ENCODE peak calls at places on chromosomes 2 and 18, in ten cellular contexts. V, A, T, G, H, Y, D, Q, B and F are unnamed samples.
A peak's percentile ranks its signal among the peaks of the same experiment; 100 is the strongest.

GRCh38 chr18:73340135-73340934 is 472.5 kb upstream of the NETO1 start:
- DNase-seq in V (no peak), A (no peak), T (no peak), G (peak; percentile 79), H (no peak), Y (peak; percentile 0), D (no peak), Q (no peak), B (peak; percentile 25), F (no peak)

GRCh38 chr18:58522157-58522556 is 106.7 kb downstream of the ALPK2 start:
- DNase-seq in V (no peak), A (no peak), T (no peak), G (peak; percentile 30), H (no peak), Y (no peak), D (no peak), Q (no peak), B (no peak), F (no peak)

GRCh38 chr2:204177977-204178522 is 241.5 kb downstream of the ICOS start:
- DNase-seq in V (peak; percentile 60), A (peak; percentile 50), T (peak; percentile 71), G (no peak), H (no peak), Y (peak; percentile 20), D (peak; percentile 66), Q (no peak), B (peak; percentile 4), F (no peak)

GRCh38 chr18:55821219-55821618 is 233.2 kb upstream of the TCF4 start:
- DNase-seq in V (no peak), A (no peak), T (no peak), G (peak; percentile 75), H (no peak), Y (peak; percentile 45), D (no peak), Q (no peak), B (peak; percentile 50), F (no peak)

GRCh38 chr2:44275915-44276279 is 617 bp downstream of the SLC3A1 start:
- DNase-seq in V (no peak), A (no peak), T (no peak), G (peak; percentile 55), H (no peak), Y (no peak), D (peak; percentile 56), Q (no peak), B (peak; percentile 58), F (no peak)

GRCh38 chr18:15198116-15198389 is 450.1 kb downstream of the ANKRD30B start:
- DNase-seq in V (no peak), A (no peak), T (no peak), G (no peak), H (no peak), Y (no peak), D (no peak), Q (no peak), B (no peak), F (no peak)

GRCh38 chr2:110768591-110768990 is 36.2 kb downstream of the ACOXL start:
- DNase-seq in V (no peak), A (no peak), T (no peak), G (no peak), H (no peak), Y (no peak), D (no peak), Q (no peak), B (no peak), F (no peak)

GRCh38 chr2:38474058-38474457 is 97.0 kb upstream of the ATL2 start:
- DNase-seq in V (no peak), A (peak; percentile 32), T (no peak), G (no peak), H (no peak), Y (no peak), D (no peak), Q (no peak), B (no peak), F (no peak)

GRCh38 chr18:43080671-43081070 is 34.8 kb downstream of the RIT2 start:
- DNase-seq in V (no peak), A (no peak), T (no peak), G (no peak), H (no peak), Y (no peak), D (no peak), Q (no peak), B (no peak), F (no peak)

GRCh38 chr2:211391206-211391605 is 834.8 kb downstream of the CPS1 start:
- DNase-seq in V (no peak), A (no peak), T (no peak), G (no peak), H (no peak), Y (no peak), D (no peak), Q (no peak), B (no peak), F (no peak)

GRCh38 chr2:12352891-12353290 is 363.8 kb upstream of the TRIB2 start:
- DNase-seq in V (no peak), A (no peak), T (no peak), G (no peak), H (no peak), Y (no peak), D (no peak), Q (no peak), B (no peak), F (no peak)

GRCh38 chr2:30040147-30040546 is 106.7 kb upstream of the YPEL5 start:
- DNase-seq in V (no peak), A (no peak), T (no peak), G (no peak), H (no peak), Y (no peak), D (no peak), Q (no peak), B (no peak), F (no peak)
- TF ChIP-seq CTCF in V (no peak), A (no peak), T (no peak), G (no peak), H (no peak), Y (no peak), D (no peak), Q (no peak), B (no peak), F (no peak)

GRCh38 chr2:101386599-101387150 is 628 bp downstream of the CREG2 start:
- DNase-seq in V (no peak), A (no peak), T (no peak), G (no peak), H (no peak), Y (no peak), D (no peak), Q (no peak), B (no peak), F (no peak)

GRCh38 chr2:101388232-101388631 is 929 bp upstream of the CREG2 start:
- DNase-seq in V (no peak), A (no peak), T (no peak), G (peak; percentile 77), H (no peak), Y (peak; percentile 43), D (no peak), Q (no peak), B (peak; percentile 31), F (no peak)

GRCh38 chr2:101382406-101382805 is 4.9 kb downstream of the CREG2 start:
- DNase-seq in V (no peak), A (no peak), T (no peak), G (no peak), H (no peak), Y (no peak), D (no peak), Q (no peak), B (no peak), F (no peak)

GRCh38 chr2:101383016-101383541 is 4.2 kb downstream of the CREG2 start:
- DNase-seq in V (no peak), A (no peak), T (no peak), G (no peak), H (no peak), Y (no peak), D (no peak), Q (no peak), B (no peak), F (no peak)

DNA sequence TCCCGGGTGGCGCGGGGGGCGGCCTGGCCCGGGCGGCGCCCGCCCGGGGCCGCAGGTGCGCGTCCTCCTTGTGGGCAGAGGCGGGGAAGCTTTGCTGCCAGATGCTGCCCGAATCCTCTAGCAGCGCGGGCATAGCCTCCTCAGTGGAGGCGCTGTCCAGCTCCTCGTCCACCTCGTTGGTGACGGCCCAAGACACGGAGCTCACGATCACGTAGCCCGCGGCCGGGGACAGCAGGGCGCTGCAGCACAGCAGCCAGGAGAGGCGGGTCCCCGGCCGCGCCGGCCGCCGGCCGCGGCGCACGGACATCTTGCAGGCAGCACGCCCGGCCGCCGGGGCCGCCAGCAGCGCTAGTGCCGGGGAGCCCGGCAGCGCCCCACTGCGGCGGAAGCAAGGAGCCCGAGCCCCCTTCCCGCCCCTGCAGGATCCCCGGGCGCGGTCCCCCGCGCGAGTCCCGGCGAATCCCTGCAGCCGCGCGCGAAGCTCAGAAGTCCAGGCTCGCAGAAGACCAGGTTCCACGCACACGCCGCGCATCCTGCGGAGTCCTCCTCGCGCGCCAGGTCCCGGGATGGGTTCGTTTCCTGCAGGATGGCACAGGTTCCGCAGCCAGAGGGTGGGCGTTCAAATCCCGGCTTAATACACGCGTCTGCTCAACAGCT is at the start of gene CREG2:
- DNase-seq in V (peak; percentile 40), A (peak; percentile 27), T (peak; percentile 48), G (peak; percentile 59), H (no peak), Y (peak; percentile 38), D (peak; percentile 27), Q (no peak), B (peak; percentile 53), F (peak; percentile 81)
- TF ChIP-seq CTCF in V (peak; percentile 56), A (peak; percentile 27), T (peak; percentile 61), G (peak; percentile 43), H (peak; percentile 52), Y (peak; percentile 46), D (peak; percentile 31), Q (no peak), B (peak; percentile 33), F (peak; percentile 83)

DNA sequence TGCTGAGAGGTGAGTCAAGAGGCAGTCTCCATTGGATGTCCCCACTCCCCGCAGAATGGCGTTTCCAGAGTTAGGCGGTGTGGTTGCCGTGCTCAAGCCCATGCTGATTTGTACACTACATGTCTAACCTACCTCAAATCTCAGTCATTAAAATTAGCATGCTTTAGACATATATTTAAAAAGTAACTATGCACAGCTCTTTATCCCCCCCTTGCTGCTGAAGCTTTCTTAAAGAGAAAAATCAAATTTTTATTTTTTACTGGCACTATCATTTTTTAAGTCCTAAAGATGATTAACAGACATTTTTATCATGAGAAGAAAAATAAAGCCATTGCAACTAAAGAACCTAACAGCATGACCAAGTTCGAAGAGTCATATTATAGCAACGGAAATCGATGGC is 42.9 kb downstream of the BOLA3 start:
- DNase-seq in V (no peak), A (no peak), T (no peak), G (no peak), H (no peak), Y (no peak), D (no peak), Q (no peak), B (peak; percentile 7), F (no peak)
- TF ChIP-seq CTCF in V (no peak), A (peak; percentile 5), T (peak; percentile 26), G (no peak), H (peak; percentile 33), Y (peak; percentile 25), D (no peak), Q (no peak), B (no peak), F (no peak)

DNA sequence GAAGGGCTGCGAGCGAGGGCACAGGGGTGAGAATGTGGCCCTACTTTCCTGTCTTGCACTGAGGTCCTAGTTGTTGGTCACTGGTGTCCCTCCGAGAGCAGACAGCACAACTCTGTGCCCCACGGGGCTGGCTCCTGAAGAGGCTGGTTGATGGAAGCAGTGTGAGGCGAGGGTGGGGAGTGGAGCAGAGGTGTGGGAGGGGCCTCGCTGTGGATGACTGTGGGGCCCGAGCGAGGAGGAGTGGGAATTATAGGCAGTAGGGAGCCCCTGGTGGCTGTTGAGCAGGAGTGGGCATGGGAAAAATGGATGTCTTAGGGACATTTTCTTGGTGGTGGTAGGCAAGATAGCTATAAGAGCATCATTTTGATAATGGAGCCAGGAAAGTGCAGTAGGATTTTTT is 660.5 kb upstream of the HS6ST1 start:
- DNase-seq in V (no peak), A (no peak), T (no peak), G (no peak), H (no peak), Y (no peak), D (no peak), Q (no peak), B (no peak), F (no peak)
- TF ChIP-seq CTCF in V (no peak), A (no peak), T (no peak), G (no peak), H (no peak), Y (no peak), D (no peak), Q (no peak), B (no peak), F (peak; percentile 35)